ENCODE peak calls at places on chromosome 12, in six cellular contexts. F is bronchial epithelial cell; C is Jurkat, Clone E6-1; G is tibial nerve; O is right cardiac atrium; H is BJ. K is an unnamed sample.

GRCh38 chr12:88391556-88391955 is 188.7 kb downstream of the KITLG start:
- DNase-seq in H (peak; percentile 71), F (peak; percentile 75), C (no peak), O (no peak), G (no peak), K (no peak)

GRCh38 chr12:23699031-23699430 is 250.4 kb downstream of the SOX5 start:
- DNase-seq in F (no peak), G (no peak), O (no peak), H (no peak), C (no peak), K (no peak)

GRCh38 chr12:104063712-104064030 is 660 bp upstream of the HCFC2 start:
- DNase-seq in O (no peak), G (peak; percentile 22), C (no peak), F (peak; percentile 26), H (no peak), K (no peak)

GRCh38 chr12:3036901-3037600 is 40.1 kb upstream of the TSPAN9 start:
- DNase-seq in G (no peak), C (no peak), F (no peak), O (no peak), H (no peak), K (no peak)

GRCh38 chr12:67969134-67969782 is 20.0 kb upstream of the IFNG-AS1 start:
- DNase-seq in O (no peak), H (no peak), C (no peak), G (no peak), F (no peak), K (no peak)

GRCh38 chr12:87092421-87092820 is 836.2 kb upstream of the MGAT4C start:
- DNase-seq in H (no peak), G (no peak), F (no peak), O (no peak), C (no peak), K (no peak)

GRCh38 chr12:92899388-92900001 is 29.6 kb downstream of the EEA1 start:
- DNase-seq in F (peak; percentile 98), G (peak; percentile 84), H (peak; percentile 95), C (no peak), O (peak; percentile 82), K (no peak)

GRCh38 chr12:53122961-53123468 is 19.7 kb downstream of the SOAT2 start:
- DNase-seq in F (peak; percentile 35), G (no peak), H (no peak), O (no peak), C (no peak), K (no peak)

GRCh38 chr12:89299951-89300350 is 52.4 kb downstream of the DUSP6 start:
- DNase-seq in F (no peak), O (no peak), C (no peak), H (no peak), G (no peak), K (no peak)

GRCh38 chr12:124094733-124095132 is 121.7 kb downstream of the ZNF664 start:
- DNase-seq in O (no peak), F (no peak), H (no peak), G (no peak), C (no peak), K (no peak)

GRCh38 chr12:47773062-47773857 is at the start of gene SLC48A1:
- DNase-seq in G (peak; percentile 43), C (no peak), F (no peak), H (no peak), O (peak; percentile 92), K (peak; percentile 68)

GRCh38 chr12:108332791-108333382 is 6.2 kb downstream of the CMKLR1 start:
- DNase-seq in G (peak; percentile 53), O (peak; percentile 71), F (no peak), H (no peak), C (no peak), K (no peak)

K was measured in CD8-positive, alpha-beta T cell.